ENCODE peak calls at places on chromosomes 12 and 14, in five cellular contexts. E is IMR-90, Z is HepG2, J is SK-N-SH, W is GM12878. I is an unnamed sample.

GRCh38 chr12:123076604-123077297 is 74.1 kb downstream of the PITPNM2 start:
- DNase-seq in W (no peak), J (peak; percentile 31), Z (no peak), E (no peak), I (no peak)

GRCh38 chr14:61589691-61590521 is 105.4 kb upstream of the HIF1A start:
- DNase-seq in W (no peak), J (no peak), E (no peak), Z (no peak), I (no peak)

GRCh38 chr12:129186952-129187351 is 333.7 kb downstream of the GLT1D1 start:
- DNase-seq in Z (no peak), E (no peak), W (no peak), J (peak; percentile 11), I (peak; percentile 19)

GRCh38 chr14:93532550-93532949 is 101.8 kb downstream of the UNC79 start:
- DNase-seq in E (no peak), Z (no peak), J (no peak), W (no peak), I (no peak)

GRCh38 chr12:92702754-92703679 is at the start of gene PLEKHG7:
- DNase-seq in J (no peak), W (peak; percentile 80), E (no peak), Z (peak; percentile 47), I (no peak)

GRCh38 chr14:32434880-32435279 is 105.8 kb downstream of the AKAP6 start:
- DNase-seq in J (no peak), E (no peak), Z (no peak), W (no peak), I (no peak)

GRCh38 chr14:102007916-102008418 is 43.6 kb downstream of the DYNC1H1 start:
- DNase-seq in E (no peak), J (no peak), Z (no peak), W (no peak), I (no peak)

GRCh38 chr12:110012137-110012536 is 12.9 kb downstream of the ANKRD13A start:
- DNase-seq in Z (peak; percentile 37), E (no peak), W (no peak), J (no peak), I (no peak)

GRCh38 chr12:3882896-3883564 is 9.8 kb upstream of the PARP11 start:
- DNase-seq in J (no peak), E (peak; percentile 19), Z (peak; percentile 29), W (no peak), I (no peak)

GRCh38 chr14:104263671-104264358 is 125.4 kb downstream of the KIF26A start:
- DNase-seq in E (no peak), Z (no peak), W (no peak), J (no peak), I (no peak)

GRCh38 chr14:55712505-55712904 is 132.5 kb downstream of the KTN1 start:
- DNase-seq in W (no peak), Z (no peak), E (no peak), J (no peak), I (no peak)

GRCh38 chr12:24349051-24349780 is 399.7 kb upstream of the SOX5 start:
- DNase-seq in E (no peak), W (no peak), Z (no peak), J (no peak), I (no peak)

GRCh38 chr12:107091989-107092641 is 1.2 kb downstream of the CRY1 start:
- DNase-seq in E (peak; percentile 97), Z (peak; percentile 86), W (peak; percentile 21), J (peak; percentile 57), I (peak; percentile 38)

GRCh38 chr12:70892593-70892992 is 27.9 kb downstream of the PTPRR start:
- DNase-seq in W (no peak), J (no peak), Z (no peak), E (no peak), I (no peak)

GRCh38 chr14:69559581-69560011 is 15.1 kb downstream of the CCDC177 start:
- DNase-seq in W (no peak), Z (no peak), J (peak; percentile 73), E (no peak), I (no peak)

GRCh38 chr12:98870521-98870920 is 225.4 kb downstream of the APAF1 start:
- DNase-seq in Z (no peak), J (no peak), W (no peak), E (no peak), I (no peak)

GRCh38 chr12:55797550-55797949 is 20.0 kb downstream of the SARNP start:
- DNase-seq in W (no peak), E (peak; percentile 6), J (no peak), Z (no peak), I (no peak)

GRCh38 chr12:121511931-121512330 is 68.9 kb downstream of the KDM2B start:
- DNase-seq in Z (no peak), J (no peak), W (no peak), E (no peak), I (no peak)

GRCh38 chr12:9731393-9731792 is 1.5 kb downstream of the CLECL1 start:
- DNase-seq in Z (no peak), J (no peak), E (no peak), W (no peak), I (no peak)

GRCh38 chr14:65179918-65180724 is 77.8 kb upstream of the MAX start:
- DNase-seq in E (peak; percentile 89), W (peak; percentile 94), J (no peak), Z (no peak), I (no peak)

GRCh38 chr12:54032627-54033100 is at the start of gene HOXC5:
- DNase-seq in E (peak; percentile 38), Z (peak; percentile 32), J (peak; percentile 93), W (no peak), I (peak; percentile 83)

GRCh38 chr12:27982380-27982779 is 9.8 kb upstream of the PTHLH start:
- DNase-seq in J (no peak), E (no peak), Z (no peak), W (no peak), I (no peak)

GRCh38 chr12:128387811-128388422 is 120.9 kb downstream of the TMEM132C start:
- DNase-seq in W (no peak), E (no peak), Z (peak; percentile 27), J (peak; percentile 69), I (peak; percentile 46)

GRCh38 chr14:77579065-77579464 is 37.4 kb downstream of the SPTLC2 start:
- DNase-seq in W (no peak), J (no peak), E (peak; percentile 54), Z (no peak), I (no peak)
- TF ChIP-seq MXI1 in W (no peak), J (no peak), E (no peak), Z (no peak), I (no peak)

DNA sequence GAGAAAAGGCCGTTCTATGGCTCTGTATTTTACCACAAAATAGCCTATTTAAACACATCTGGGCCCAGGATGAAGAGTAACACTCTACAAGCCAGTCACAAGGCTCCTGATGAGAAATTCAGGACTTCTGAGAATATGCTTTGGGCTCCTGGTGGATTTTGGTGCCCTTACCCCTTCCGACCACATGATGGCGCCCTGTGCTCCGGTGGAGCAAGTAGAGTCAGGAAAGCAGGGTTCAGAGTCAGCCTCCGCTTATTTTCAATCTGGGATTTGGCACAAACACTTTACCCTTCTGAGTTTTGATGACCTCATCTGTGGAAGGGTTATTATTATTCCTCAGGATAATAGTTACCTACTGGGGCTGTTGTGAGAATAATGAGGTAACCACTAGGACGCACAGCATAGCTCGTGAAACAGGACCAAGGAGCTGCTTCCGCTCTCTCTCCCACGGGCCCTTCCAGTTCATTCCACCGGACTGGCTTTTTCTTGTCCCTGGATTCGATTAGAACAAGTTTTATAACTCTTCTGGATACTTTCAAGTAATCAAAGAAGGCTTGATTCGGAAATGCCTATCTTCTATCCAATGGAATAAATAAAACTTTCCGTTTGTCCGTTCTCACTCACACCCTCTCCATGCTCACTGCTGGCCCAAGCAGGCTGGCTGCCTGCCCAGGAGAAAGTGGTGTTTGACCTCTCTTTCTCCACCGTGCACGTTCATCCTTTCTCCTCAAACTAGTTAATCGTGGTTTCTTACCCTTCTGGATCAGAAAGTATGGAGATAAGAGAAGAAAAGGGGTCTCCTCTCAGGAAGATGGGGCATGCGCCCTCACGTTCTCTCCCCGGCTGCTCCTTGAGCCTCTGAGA is 104.6 kb downstream of the GALC start:
- DNase-seq in W (no peak), Z (peak; percentile 14), E (no peak), J (peak; percentile 12), I (peak; percentile 32)
- TF ChIP-seq MXI1 in W (no peak), Z (no peak), E (no peak), J (no peak), I (no peak)

GRCh38 chr14:63875311-63875710 is 22.5 kb downstream of the SYNE2 start:
- DNase-seq in E (peak; percentile 91), W (no peak), J (no peak), Z (no peak), I (no peak)
- TF ChIP-seq MXI1 in E (no peak), W (no peak), J (no peak), Z (no peak), I (no peak)

GRCh38 chr12:89373772-89374572 is 21.7 kb upstream of the DUSP6 start:
- DNase-seq in J (no peak), Z (no peak), E (peak; percentile 90), W (no peak), I (no peak)

GRCh38 chr12:89379839-89380467 is 27.7 kb upstream of the DUSP6 start:
- DNase-seq in E (no peak), W (no peak), J (no peak), Z (no peak), I (no peak)

GRCh38 chr12:89379100-89379838 is 27.0 kb upstream of the DUSP6 start:
- DNase-seq in E (no peak), Z (peak; percentile 78), J (no peak), W (no peak), I (no peak)

GRCh38 chr12:89376202-89376529 is 23.9 kb upstream of the DUSP6 start:
- DNase-seq in Z (no peak), E (no peak), J (no peak), W (no peak), I (no peak)

DNA sequence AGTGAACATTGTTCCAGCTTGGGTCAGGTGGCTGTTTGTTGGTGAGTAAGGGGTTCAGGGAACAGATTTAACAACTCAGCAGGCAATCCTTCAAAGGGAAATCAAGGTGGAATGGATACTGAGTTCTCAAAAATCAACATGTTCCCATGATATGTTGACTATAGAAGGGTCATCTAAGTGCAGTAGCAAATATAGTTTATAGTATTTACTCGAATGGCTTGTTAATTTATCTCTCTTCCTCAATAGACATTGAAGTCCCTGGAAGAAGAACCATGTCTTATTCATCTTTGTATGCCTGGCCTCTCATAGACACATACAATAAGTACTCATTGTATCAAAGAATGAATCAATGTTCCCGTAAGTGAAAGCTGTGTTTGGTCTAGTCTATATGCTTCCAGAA is 24.5 kb upstream of the DUSP6 start:
- DNase-seq in E (no peak), J (no peak), W (no peak), Z (no peak), I (no peak)
- TF ChIP-seq MXI1 in E (no peak), J (no peak), W (no peak), Z (no peak), I (no peak)

GRCh38 chr12:115785548-115785947 is 491.9 kb downstream of the MED13L start:
- DNase-seq in Z (no peak), W (no peak), J (no peak), E (no peak), I (no peak)
- TF ChIP-seq MXI1 in Z (no peak), W (no peak), J (no peak), E (no peak), I (no peak)

I was measured in K562.